ENCODE peak calls at places on chromosomes 3 and 15, in five cellular contexts. O is lung, A is AG09319, G is fibroblast of pulmonary artery, S is fibroblast of mammary gland. Q is an unnamed sample.
A peak's percentile ranks its signal among the peaks of the same experiment; 100 is the strongest.

GRCh38 chr3:42092006-42092405 is 849 bp downstream of the TRAK1 start:
- DNase-seq in O (no peak), A (no peak), G (no peak), S (no peak), Q (no peak)

GRCh38 chr3:84965141-84965540 is 6.4 kb downstream of the CADM2 start:
- DNase-seq in O (no peak), A (no peak), G (peak; percentile 0), S (no peak), Q (no peak)

GRCh38 chr3:47365213-47366153 is 15.3 kb upstream of the PTPN23 start:
- DNase-seq in O (no peak), A (no peak), G (peak; percentile 83), S (peak; percentile 85), Q (no peak)

GRCh38 chr3:193573403-193573802 is 18.7 kb upstream of the ATP13A4 start:
- DNase-seq in O (no peak), A (no peak), G (no peak), S (no peak), Q (no peak)

GRCh38 chr3:110821586-110821985 is 250.0 kb upstream of the NECTIN3 start:
- DNase-seq in O (no peak), A (no peak), G (no peak), S (peak; percentile 28), Q (no peak)

GRCh38 chr15:83365370-83365938 is 81.0 kb upstream of the BNC1 start:
- DNase-seq in O (peak; percentile 32), A (no peak), G (peak; percentile 87), S (peak; percentile 83), Q (no peak)

GRCh38 chr15:37791693-37792092 is 142.7 kb upstream of the TMCO5A start:
- DNase-seq in O (no peak), A (no peak), G (no peak), S (no peak), Q (no peak)

GRCh38 chr15:45630958-45631691 is 3.7 kb upstream of the SQOR start:
- DNase-seq in O (no peak), A (peak; percentile 80), G (peak; percentile 73), S (peak; percentile 98), Q (no peak)

GRCh38 chr3:46835059-46835458 is 28.2 kb downstream of the MYL3 start:
- DNase-seq in O (peak; percentile 9), A (no peak), G (no peak), S (no peak), Q (no peak)

GRCh38 chr15:74619916-74620635 is 4.4 kb downstream of the CLK3 start:
- DNase-seq in O (no peak), A (no peak), G (no peak), S (no peak), Q (no peak)

GRCh38 chr15:28978011-28978378 is 92.2 kb downstream of the APBA2 start:
- DNase-seq in O (no peak), A (no peak), G (no peak), S (no peak), Q (no peak)

GRCh38 chr15:60021589-60022378 is 17.7 kb downstream of the FOXB1 start:
- DNase-seq in O (no peak), A (no peak), G (no peak), S (no peak), Q (no peak)

GRCh38 chr3:45972534-45973402 is 22.9 kb downstream of the FYCO1 start:
- DNase-seq in O (peak; percentile 54), A (peak; percentile 71), G (peak; percentile 92), S (peak; percentile 93), Q (no peak)

GRCh38 chr3:193853511-193854219 is 260.7 kb downstream of the OPA1 start:
- DNase-seq in O (no peak), A (no peak), G (no peak), S (no peak), Q (no peak)

GRCh38 chr3:185465471-185465870 is 33.4 kb downstream of the TMEM41A start:
- DNase-seq in O (no peak), A (no peak), G (no peak), S (no peak), Q (no peak)

GRCh38 chr3:185455860-185456259 is 43.0 kb downstream of the TMEM41A start:
- DNase-seq in O (no peak), A (no peak), G (no peak), S (no peak), Q (no peak)

GRCh38 chr3:185460283-185460682 is 38.6 kb downstream of the TMEM41A start:
- DNase-seq in O (no peak), A (no peak), G (no peak), S (no peak), Q (no peak)

GRCh38 chr3:185457376-185457775 is 41.5 kb downstream of the TMEM41A start:
- DNase-seq in O (no peak), A (no peak), G (no peak), S (no peak), Q (no peak)

DNA sequence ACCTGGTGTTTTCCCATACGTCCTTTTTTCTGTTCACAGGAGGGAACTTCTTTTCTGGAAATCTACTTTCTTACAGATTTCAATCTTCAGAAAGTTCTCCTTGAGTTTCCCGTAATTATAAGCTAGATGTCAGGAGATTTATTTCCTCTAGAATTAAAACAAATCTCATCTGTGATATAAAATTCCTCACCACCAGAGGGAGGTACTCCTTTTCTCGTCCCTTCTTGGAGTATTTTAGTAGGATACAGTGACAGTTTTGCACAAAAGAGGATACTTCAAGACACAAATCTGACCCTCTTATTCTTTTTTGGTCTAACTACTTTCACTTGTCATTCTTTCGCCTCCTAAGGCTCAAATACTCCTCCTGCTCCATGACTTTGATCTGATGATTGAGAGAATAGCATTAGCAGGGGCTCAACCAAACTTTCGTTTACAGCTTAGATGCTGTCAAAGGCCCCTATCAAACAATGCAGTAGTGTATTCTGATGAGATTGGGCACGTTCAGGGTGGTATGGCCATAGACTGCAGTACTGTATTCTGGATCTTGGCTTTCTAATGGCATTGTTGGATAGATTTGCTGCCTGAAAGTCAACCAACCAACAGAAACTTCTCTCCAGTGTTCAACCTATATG is 38.0 kb downstream of the TMEM41A start:
- DNase-seq in O (no peak), A (no peak), G (peak; percentile 56), S (peak; percentile 47), Q (no peak)
- TF ChIP-seq CTCF in O (no peak), A (peak; percentile 20), G (peak; percentile 43), S (peak; percentile 43), Q (no peak)

DNA sequence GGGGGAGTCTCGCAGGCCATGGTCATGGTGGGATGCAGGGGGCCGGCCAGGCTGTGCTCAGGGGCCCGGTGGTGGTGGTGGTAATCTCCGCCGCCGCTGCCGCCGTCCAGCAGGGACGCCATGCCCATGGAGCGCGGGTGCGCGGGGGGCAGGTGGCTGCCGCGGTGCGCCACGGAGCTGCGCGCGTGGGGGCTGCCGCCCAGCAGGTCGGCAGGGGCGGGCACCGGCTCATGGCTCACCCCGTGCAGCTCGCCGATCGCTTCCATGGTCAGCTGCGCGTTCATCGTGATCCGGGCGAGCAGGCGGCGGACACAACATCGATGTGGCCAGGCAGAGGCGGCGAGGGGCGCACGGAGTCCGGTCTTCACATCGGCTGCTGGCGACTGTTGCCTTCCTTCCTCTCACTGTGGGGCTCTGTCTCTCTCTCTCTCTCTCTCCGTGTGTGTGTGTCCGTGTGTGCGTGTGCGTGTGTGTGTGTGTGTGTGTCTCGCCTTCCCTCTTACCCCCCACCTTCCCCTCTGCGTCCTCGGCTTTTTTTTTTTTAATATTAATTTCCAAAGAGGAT is 453 bp downstream of the ONECUT1 start:
- DNase-seq in O (no peak), A (no peak), G (peak; percentile 16), S (peak; percentile 16), Q (no peak)
- TF ChIP-seq CTCF in O (no peak), A (no peak), G (no peak), S (no peak), Q (no peak)

GRCh38 chr3:39383190-39383912 is at the start of gene SLC25A38:
- DNase-seq in O (peak; percentile 84), A (no peak), G (peak; percentile 89), S (peak; percentile 85), Q (peak; percentile 72)
- TF ChIP-seq CTCF in O (peak; percentile 9), A (peak; percentile 27), G (peak; percentile 36), S (peak; percentile 31), Q (no peak)

DNA sequence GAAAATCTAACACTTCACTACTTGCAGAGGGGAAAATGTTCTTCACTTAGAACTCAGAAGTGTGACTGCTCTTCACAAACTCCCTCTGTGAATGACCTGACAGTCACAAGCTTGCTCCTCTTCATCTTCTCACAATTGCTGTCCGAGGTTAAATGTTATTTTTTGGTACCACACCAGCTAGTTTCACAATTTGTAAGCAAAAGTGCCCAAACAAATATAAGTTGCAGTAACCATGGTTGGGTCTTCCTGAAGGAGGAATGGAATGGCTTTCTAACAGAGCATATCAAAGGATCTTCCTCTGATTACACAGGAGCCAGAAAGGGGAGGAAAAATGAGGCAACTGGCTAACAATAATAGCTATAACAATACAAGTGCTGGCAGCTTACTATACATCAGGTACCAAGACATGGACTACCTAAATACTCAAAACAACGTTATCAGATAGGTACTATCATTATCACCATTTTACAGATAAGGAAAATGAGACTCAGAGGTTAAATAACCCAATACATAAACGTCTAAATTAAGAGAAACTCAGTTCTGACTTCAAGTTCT is 90.4 kb downstream of the WWTR1 start:
- DNase-seq in O (no peak), A (no peak), G (no peak), S (no peak), Q (no peak)
- TF ChIP-seq CTCF in O (no peak), A (no peak), G (no peak), S (no peak), Q (no peak)

DNA sequence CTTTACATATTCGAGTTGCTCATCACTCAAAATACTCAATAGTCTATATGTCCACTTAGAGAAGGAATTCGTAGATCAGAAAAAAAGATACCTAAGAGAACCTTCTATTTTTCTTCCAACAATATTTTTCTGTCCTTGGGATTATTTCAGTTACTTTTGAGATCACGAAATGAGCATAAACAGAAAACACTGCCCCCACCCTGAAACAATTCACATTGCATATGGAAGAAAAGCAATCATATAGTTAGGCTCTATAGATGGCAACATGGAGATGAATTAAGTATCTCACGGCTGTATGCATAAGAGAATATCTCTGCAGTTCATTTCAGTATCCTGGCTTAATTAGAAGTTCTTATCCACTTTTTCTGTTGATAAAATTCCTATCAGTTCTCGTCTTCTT is 391.1 kb downstream of the FGF12 start:
- DNase-seq in O (no peak), A (no peak), G (peak; percentile 0), S (no peak), Q (no peak)
- TF ChIP-seq CTCF in O (no peak), A (no peak), G (no peak), S (no peak), Q (no peak)